ENCODE peak calls at places on chromosomes 16 and 17, in five cellular contexts. T is iPS DF 6.9; A is suprapubic skin; L is heart right ventricle; V is effector memory CD4-positive, alpha-beta T cell. D is an unnamed sample. For H3K9me3, the result is how much of the 10 kb centered on the place peaks cover.

GRCh38 chr17:74768069-74768762 is 7.9 kb downstream of the NAT9 start:
- DNase-seq in T (no peak), A (no peak), L (peak), V (no peak), D (no peak)

GRCh38 chr16:86379505-86379846 is 130.9 kb upstream of the FOXF1 start:
- DNase-seq in T (no peak), A (no peak), L (no peak), V (no peak), D (no peak)

GRCh38 chr17:52106638-52107261 is 51.8 kb downstream of the CA10 start:
- DNase-seq in T (peak), A (no peak), L (no peak), V (peak), D (no peak)

GRCh38 chr17:40580140-40580539 is 14.9 kb upstream of the CCR7 start:
- DNase-seq in T (no peak), A (no peak), L (no peak), V (no peak), D (no peak)

GRCh38 chr16:86075839-86076440 is 177.0 kb downstream of the IRF8 start:
- DNase-seq in T (no peak), A (peak), L (no peak), V (no peak), D (no peak)

GRCh38 chr16:61024180-61024900 is 1011.9 kb downstream of the CDH8 start:
- DNase-seq in T (no peak), A (no peak), L (no peak), V (no peak), D (no peak)

GRCh38 chr17:80539022-80539421 is 5.6 kb upstream of the RPTOR start:
- DNase-seq in T (no peak), A (no peak), L (no peak), V (no peak), D (no peak)

GRCh38 chr16:6684076-6684673 is 648.5 kb upstream of the RBFOX1 start:
- DNase-seq in T (peak), A (no peak), L (no peak), V (no peak), D (no peak)

GRCh38 chr17:15777297-15777696 is 45.2 kb downstream of the TBC1D26 start:
- DNase-seq in T (no peak), A (no peak), L (no peak), V (no peak), D (no peak)

GRCh38 chr16:53732296-53732929 is 28.5 kb downstream of the FTO start:
- DNase-seq in T (no peak), A (no peak), L (no peak), V (no peak), D (no peak)

GRCh38 chr16:79653337-79654000 is 52.9 kb upstream of the MAF start:
- DNase-seq in T (no peak), A (no peak), L (peak), V (no peak), D (no peak)

GRCh38 chr16:10684541-10685151 is 10.1 kb downstream of the TEKT5 start:
- DNase-seq in T (no peak), A (peak), L (no peak), V (no peak), D (peak)

GRCh38 chr17:65472602-65473001 is 88.8 kb downstream of the AXIN2 start:
- DNase-seq in T (no peak), A (no peak), L (no peak), V (no peak), D (no peak)

GRCh38 chr16:2854700-2855309 is 3.2 kb downstream of the PRSS22 start:
- DNase-seq in T (no peak), A (no peak), L (no peak), V (no peak), D (no peak)

GRCh38 chr17:72614871-72615626 is 477.4 kb downstream of the SLC39A11 start:
- DNase-seq in T (no peak), A (no peak), L (no peak), V (no peak), D (no peak)

GRCh38 chr17:28379814-28380571 is 8.5 kb downstream of the SARM1 start:
- DNase-seq in T (no peak), A (no peak), L (no peak), V (no peak), D (no peak)

GRCh38 chr16:85602831-85603755 is 10.0 kb upstream of the GSE1 start:
- DNase-seq in T (no peak), A (no peak), L (no peak), V (no peak), D (no peak)

GRCh38 chr16:86029131-86029741 is 130.3 kb downstream of the IRF8 start:
- DNase-seq in T (no peak), A (peak), L (peak), V (no peak), D (no peak)

GRCh38 chr17:60311186-60311585 is 80.7 kb downstream of the USP32 start:
- DNase-seq in T (no peak), A (no peak), L (no peak), V (no peak), D (no peak)

GRCh38 chr17:47265983-47266541 is 12.4 kb downstream of the ITGB3 start:
- DNase-seq in T (no peak), A (no peak), L (no peak), V (no peak), D (no peak)

GRCh38 chr16:23650674-23651073 is 9.4 kb downstream of the DCTN5 start:
- DNase-seq in T (no peak), A (no peak), L (no peak), V (no peak), D (no peak)

GRCh38 chr16:82567203-82567602 is 59.6 kb upstream of the CDH13 start:
- DNase-seq in T (no peak), A (no peak), L (no peak), V (no peak), D (no peak)

GRCh38 chr17:75812096-75813001 is 27.7 kb downstream of the UNK start:
- DNase-seq in T (no peak), A (peak), L (no peak), V (no peak), D (no peak)

GRCh38 chr17:61504697-61505096 is 52.5 kb downstream of the TBX4 start:
- DNase-seq in T (no peak), A (no peak), L (no peak), V (no peak), D (no peak)

GRCh38 chr16:82671743-82672142 is 45.0 kb downstream of the CDH13 start:
- DNase-seq in T (no peak), A (no peak), L (no peak), V (peak), D (no peak)

GRCh38 chr17:45405250-45406086 is 27.2 kb downstream of the ARHGAP27 start:
- DNase-seq in T (peak), A (no peak), L (no peak), V (no peak), D (no peak)

GRCh38 chr16:1850981-1851380 is 21.0 kb downstream of the MEIOB start:
- DNase-seq in T (no peak), A (no peak), L (no peak), V (no peak), D (no peak)
- H3K27ac ChIP-seq in T (no peak), A (no peak), L (no peak), V (no peak), D (no peak)

GRCh38 chr17:12041316-12041715 is 20.6 kb downstream of the MAP2K4 start:
- DNase-seq in T (no peak), A (no peak), L (no peak), V (no peak), D (no peak)
- H3K9me3 ChIP-seq in T (under half), A (under half), L (under half), V (under half), D (under half)

DNA sequence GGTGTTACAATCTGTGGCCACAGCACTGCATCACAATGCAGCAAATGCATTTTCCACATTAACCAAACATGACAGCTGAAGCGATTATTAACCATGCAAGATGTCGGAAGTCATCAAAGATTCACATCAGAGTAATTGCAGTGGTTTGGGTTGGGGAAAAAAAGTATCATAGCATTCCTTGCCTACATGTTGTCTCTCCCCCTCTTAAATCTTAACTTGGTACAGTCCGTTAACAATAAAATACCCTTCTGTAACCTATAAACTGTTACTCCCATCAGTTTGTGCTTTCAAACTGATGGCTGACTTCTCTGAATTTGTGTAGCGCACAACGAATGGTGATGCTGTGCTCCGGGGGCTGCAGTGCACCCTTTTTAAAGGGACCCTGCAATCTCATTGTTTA is 51.6 kb downstream of the NUP93 start:
- DNase-seq in T (no peak), A (no peak), L (no peak), V (no peak), D (no peak)
- H3K4me3 ChIP-seq in T (no peak), A (no peak), L (no peak), V (no peak), D (no peak)

GRCh38 chr17:34235389-34236028 is 19.6 kb upstream of the CCL2 start:
- DNase-seq in T (no peak), A (no peak), L (peak), V (no peak), D (peak)
- H3K27ac ChIP-seq in T (no peak), A (peak), L (peak), V (no peak), D (peak)

GRCh38 chr16:68564367-68564985 is 25.4 kb downstream of the ZFP90 start:
- DNase-seq in T (no peak), A (no peak), L (no peak), V (no peak), D (no peak)
- H3K9me3 ChIP-seq in T (under half), A (half or more), L (half or more), V (half or more), D (half or more)

DNA sequence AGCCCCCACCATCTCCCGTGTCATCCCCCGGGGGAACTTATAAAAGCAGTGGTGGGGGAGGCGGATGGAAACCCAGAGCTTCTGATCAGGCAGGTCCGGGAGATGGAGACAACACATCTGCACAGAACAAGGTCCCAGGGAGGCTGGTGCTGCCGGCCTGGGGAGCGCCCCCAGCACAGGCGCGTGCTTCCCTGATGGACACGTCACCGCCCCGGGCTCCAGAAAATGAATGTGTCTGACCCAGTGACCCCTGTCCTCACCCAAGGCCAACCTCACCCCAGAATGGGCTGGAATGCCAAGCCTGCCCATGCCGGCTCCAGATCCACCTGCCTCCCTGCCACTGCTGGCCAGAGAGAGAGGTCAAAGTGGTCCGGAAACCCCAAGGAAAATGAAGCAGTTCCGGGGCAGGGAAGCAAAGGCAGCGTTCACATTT is 12.5 kb downstream of the SLC7A5 start:
- DNase-seq in T (no peak), A (no peak), L (no peak), V (no peak), D (no peak)
- H3K4me3 ChIP-seq in T (no peak), A (no peak), L (no peak), V (peak), D (no peak)

D was measured in vagina.